ENCODE peak calls at places on chromosome 4, in seven cellular contexts. X, Q, O, R, W, Z and B are unnamed samples.

GRCh38 chr4:122329876-122330595 is 48.8 kb upstream of the ADAD1 start:
- DNase-seq in R (peak), O (no peak), Q (peak), Z (no peak), X (no peak), W (no peak), B (no peak)

GRCh38 chr4:139483000-139483399 is 29.1 kb downstream of the RAB33B start:
- DNase-seq in X (no peak), Z (no peak), Q (no peak), W (no peak), R (no peak), O (no peak), B (no peak)

GRCh38 chr4:13521047-13521446 is 23.3 kb downstream of the NKX3-2 start:
- DNase-seq in R (no peak), O (no peak), X (no peak), W (no peak), Q (no peak), Z (no peak), B (no peak)

GRCh38 chr4:32824321-32824720 is 2104.2 kb downstream of the PCDH7 start:
- DNase-seq in Z (no peak), X (no peak), R (no peak), Q (no peak), O (no peak), W (peak), B (no peak)

GRCh38 chr4:173426064-173426463 is 27.1 kb upstream of the SCRG1 start:
- DNase-seq in Q (no peak), X (no peak), O (no peak), Z (no peak), W (no peak), R (no peak), B (no peak)

GRCh38 chr4:98773638-98774037 is 115.2 kb upstream of the TSPAN5 start:
- DNase-seq in R (no peak), Z (no peak), Q (no peak), W (no peak), X (no peak), O (no peak), B (no peak)

GRCh38 chr4:84878090-84878489 is 88.4 kb downstream of the WDFY3 start:
- DNase-seq in Z (no peak), R (peak), O (no peak), W (peak), Q (peak), X (no peak), B (no peak)

GRCh38 chr4:48340276-48340904 is 939 bp upstream of the SLAIN2 start:
- DNase-seq in R (no peak), Z (no peak), X (no peak), Q (peak), O (no peak), W (peak), B (no peak)

GRCh38 chr4:15365641-15366040 is 62.2 kb upstream of the C1QTNF7 start:
- DNase-seq in R (no peak), Z (no peak), W (no peak), O (no peak), Q (no peak), X (no peak), B (no peak)

GRCh38 chr4:6445403-6446129 is 26.8 kb downstream of the PPP2R2C start:
- DNase-seq in Z (no peak), O (no peak), Q (no peak), R (no peak), W (no peak), X (no peak), B (no peak)

GRCh38 chr4:3070709-3071500 is 3.4 kb downstream of the HTT-AS start:
- DNase-seq in W (peak), Z (no peak), R (no peak), Q (no peak), O (no peak), X (no peak), B (no peak)

GRCh38 chr4:138609943-138610350 is 367.8 kb upstream of the SLC7A11 start:
- DNase-seq in Z (no peak), O (no peak), W (peak), X (no peak), R (peak), Q (peak), B (no peak)

DNA sequence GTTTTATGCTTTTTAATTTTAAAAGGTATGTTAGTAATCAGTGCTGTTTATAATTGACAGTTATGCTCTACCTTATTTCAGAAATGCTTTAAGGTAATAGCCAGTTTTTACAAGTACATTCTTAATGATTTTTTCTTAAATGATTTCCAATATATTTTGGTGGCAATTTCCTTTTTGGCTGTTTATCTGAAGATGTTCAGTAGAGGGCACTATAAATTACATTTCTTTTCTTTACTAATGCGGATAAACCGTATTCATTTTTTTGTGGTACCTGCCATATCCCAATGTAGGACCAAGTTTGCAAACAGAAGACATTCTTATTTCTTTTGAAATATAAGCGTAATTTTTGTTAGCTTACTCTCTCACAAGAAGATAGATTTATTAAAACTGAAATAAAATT is 65.4 kb downstream of the CCKAR start:
- DNase-seq in W (no peak), O (no peak), R (no peak), Z (no peak), Q (no peak), X (no peak), B (no peak)
- TF ChIP-seq CTCF in W (no peak), O (no peak), R (peak), Z (no peak), Q (peak), X (no peak), B (peak)

GRCh38 chr4:154399259-154399974 is 92.2 kb downstream of the DCHS2 start:
- DNase-seq in X (no peak), Q (peak), Z (no peak), R (no peak), O (no peak), W (peak), B (no peak)
- TF ChIP-seq CTCF in X (peak), Q (peak), Z (no peak), R (peak), O (no peak), W (peak), B (peak)

GRCh38 chr4:4430492-4431195 is 43.7 kb downstream of the NSG1 start:
- DNase-seq in Q (peak), O (peak), Z (no peak), X (no peak), W (peak), R (peak), B (peak)
- TF ChIP-seq CTCF in Q (peak), O (peak), Z (peak), X (peak), W (peak), R (peak), B (peak)

GRCh38 chr4:151532001-151532708 is 123.2 kb downstream of the FHIP1A start:
- DNase-seq in R (no peak), O (no peak), Q (no peak), X (no peak), W (no peak), Z (no peak), B (no peak)
- TF ChIP-seq CTCF in R (no peak), O (no peak), Q (no peak), X (no peak), W (no peak), Z (no peak), B (no peak)

GRCh38 chr4:87838207-87838606 is 5.4 kb downstream of the MEPE start:
- DNase-seq in O (no peak), R (no peak), W (no peak), Q (no peak), X (no peak), Z (no peak), B (no peak)
- TF ChIP-seq CTCF in O (no peak), R (peak), W (peak), Q (peak), X (peak), Z (no peak), B (peak)

GRCh38 chr4:168071304-168071703 is 21.0 kb upstream of the ANXA10 start:
- DNase-seq in X (no peak), O (no peak), Z (no peak), Q (no peak), W (no peak), R (no peak), B (no peak)
- TF ChIP-seq CTCF in X (no peak), O (no peak), Z (no peak), Q (no peak), W (no peak), R (no peak), B (no peak)